ENCODE peak calls at places on chromosomes 12 and 14, in nine cellular contexts. G is body of pancreas; I is stomach; W is AG04450; Q is HCT116; H is naive thymus-derived CD4-positive, alpha-beta T cell; D is upper lobe of right lung; B is PC-9; N is HL-60. X is an unnamed sample.

GRCh38 chr14:61514006-61514830 is 181.1 kb upstream of the HIF1A start:
- DNase-seq in G (no peak), I (no peak), W (no peak), Q (no peak), H (no peak), D (no peak), B (peak), N (no peak), X (no peak)

GRCh38 chr14:105140581-105140980 is 28.0 kb downstream of the JAG2 start:
- DNase-seq in G (no peak), I (no peak), W (no peak), Q (no peak), H (no peak), D (peak), B (no peak), N (no peak), X (no peak)

GRCh38 chr14:85604671-85605070 is 74.7 kb downstream of the FLRT2 start:
- DNase-seq in G (no peak), I (no peak), W (no peak), Q (no peak), H (no peak), D (no peak), B (no peak), N (no peak), X (no peak)

GRCh38 chr14:102805454-102805891 is 28.2 kb downstream of the TRAF3 start:
- DNase-seq in G (no peak), I (no peak), W (no peak), Q (peak), H (no peak), D (no peak), B (no peak), N (no peak), X (no peak)

GRCh38 chr12:34219046-34219770 is 196.9 kb downstream of the ALG10 start:
- DNase-seq in G (no peak), I (no peak), W (no peak), Q (no peak), H (no peak), D (no peak), B (no peak), N (no peak), X (no peak)

GRCh38 chr14:65006251-65006721 is 19.6 kb downstream of the FNTB start:
- DNase-seq in G (no peak), I (no peak), W (no peak), Q (no peak), H (no peak), D (no peak), B (peak), N (no peak), X (no peak)

GRCh38 chr12:47854531-47854930 is 34.8 kb upstream of the HDAC7 start:
- DNase-seq in G (no peak), I (no peak), W (no peak), Q (no peak), H (no peak), D (no peak), B (no peak), N (no peak), X (no peak)

GRCh38 chr12:110941391-110941790 is 21.0 kb upstream of the MYL2 start:
- DNase-seq in G (no peak), I (no peak), W (no peak), Q (no peak), H (no peak), D (peak), B (no peak), N (no peak), X (no peak)

GRCh38 chr12:130826151-130826801 is 12.8 kb downstream of the STX2 start:
- DNase-seq in G (peak), I (no peak), W (peak), Q (no peak), H (peak), D (peak), B (peak), N (peak), X (peak)

GRCh38 chr14:99946652-99947489 is 118.4 kb upstream of the EVL start:
- DNase-seq in G (no peak), I (peak), W (no peak), Q (no peak), H (peak), D (no peak), B (no peak), N (peak), X (no peak)

GRCh38 chr14:92696356-92696755 is 52.1 kb downstream of the LGMN start:
- DNase-seq in G (no peak), I (no peak), W (no peak), Q (no peak), H (no peak), D (peak), B (no peak), N (peak), X (no peak)

GRCh38 chr14:37213016-37213415 is 15.3 kb downstream of the MIPOL1 start:
- DNase-seq in G (no peak), I (no peak), W (no peak), Q (no peak), H (no peak), D (no peak), B (no peak), N (no peak), X (no peak)

GRCh38 chr12:62435337-62436163 is 31.1 kb upstream of the MON2 start:
- DNase-seq in G (peak), I (peak), W (peak), Q (no peak), H (peak), D (peak), B (no peak), N (peak), X (peak)

GRCh38 chr12:56074396-56074795 is 5.6 kb upstream of the ERBB3 start:
- DNase-seq in G (no peak), I (no peak), W (no peak), Q (no peak), H (no peak), D (no peak), B (no peak), N (no peak), X (no peak)

GRCh38 chr12:113476093-113476986 is 4.7 kb upstream of the LHX5 start:
- DNase-seq in G (no peak), I (no peak), W (no peak), Q (no peak), H (no peak), D (no peak), B (no peak), N (no peak), X (no peak)

GRCh38 chr12:68435816-68436215 is 103.7 kb upstream of the MDM1 start:
- DNase-seq in G (no peak), I (no peak), W (peak), Q (no peak), H (no peak), D (no peak), B (peak), N (no peak), X (no peak)

GRCh38 chr12:56486694-56487093 is 1.3 kb downstream of the GLS2 start:
- DNase-seq in G (no peak), I (no peak), W (no peak), Q (no peak), H (no peak), D (no peak), B (no peak), N (no peak), X (no peak)

GRCh38 chr14:91154851-91155625 is 41.2 kb downstream of the DGLUCY start:
- DNase-seq in G (peak), I (peak), W (peak), Q (peak), H (no peak), D (no peak), B (no peak), N (no peak), X (no peak)

GRCh38 chr14:82565825-82566224 is 1032.2 kb upstream of the SEL1L start:
- DNase-seq in G (no peak), I (no peak), W (no peak), Q (no peak), H (no peak), D (no peak), B (no peak), N (no peak), X (no peak)

GRCh38 chr12:75727577-75727976 is 216.2 kb upstream of the KRR1 start:
- DNase-seq in G (no peak), I (no peak), W (no peak), Q (no peak), H (no peak), D (no peak), B (no peak), N (no peak), X (no peak)

GRCh38 chr14:88791629-88792571 is 853 bp downstream of the EML5 start:
- DNase-seq in G (peak), I (peak), W (no peak), Q (no peak), H (no peak), D (peak), B (no peak), N (no peak), X (peak)

GRCh38 chr12:4370265-4370664 is 9.2 kb downstream of the FGF23 start:
- DNase-seq in G (no peak), I (no peak), W (no peak), Q (no peak), H (no peak), D (no peak), B (no peak), N (no peak), X (no peak)

GRCh38 chr12:32828552-32828951 is 68.0 kb downstream of the PKP2 start:
- DNase-seq in G (no peak), I (no peak), W (no peak), Q (no peak), H (no peak), D (no peak), B (no peak), N (no peak), X (no peak)

GRCh38 chr14:84961637-84962036 is 568.3 kb upstream of the FLRT2 start:
- DNase-seq in G (peak), I (no peak), W (no peak), Q (no peak), H (no peak), D (no peak), B (no peak), N (no peak), X (no peak)

GRCh38 chr12:128388461-128388921 is 121.5 kb downstream of the TMEM132C start:
- DNase-seq in G (no peak), I (no peak), W (no peak), Q (no peak), H (no peak), D (no peak), B (no peak), N (no peak), X (no peak)

GRCh38 chr14:41597647-41598046 is 9.0 kb upstream of the LRFN5 start:
- DNase-seq in G (no peak), I (no peak), W (no peak), Q (no peak), H (no peak), D (no peak), B (no peak), N (no peak), X (no peak)

GRCh38 chr14:55138091-55138490 is 9.0 kb downstream of the LGALS3 start:
- DNase-seq in G (no peak), I (no peak), W (no peak), Q (no peak), H (no peak), D (no peak), B (no peak), N (no peak), X (no peak)

GRCh38 chr14:75262641-75263040 is 16.0 kb upstream of the FOS start:
- DNase-seq in G (no peak), I (no peak), W (no peak), Q (no peak), H (no peak), D (no peak), B (no peak), N (no peak), X (no peak)

GRCh38 chr12:132602578-132603239 is 7.7 kb downstream of the LRCOL1 start:
- DNase-seq in G (no peak), I (no peak), W (no peak), Q (no peak), H (no peak), D (no peak), B (no peak), N (no peak), X (peak)

DNA sequence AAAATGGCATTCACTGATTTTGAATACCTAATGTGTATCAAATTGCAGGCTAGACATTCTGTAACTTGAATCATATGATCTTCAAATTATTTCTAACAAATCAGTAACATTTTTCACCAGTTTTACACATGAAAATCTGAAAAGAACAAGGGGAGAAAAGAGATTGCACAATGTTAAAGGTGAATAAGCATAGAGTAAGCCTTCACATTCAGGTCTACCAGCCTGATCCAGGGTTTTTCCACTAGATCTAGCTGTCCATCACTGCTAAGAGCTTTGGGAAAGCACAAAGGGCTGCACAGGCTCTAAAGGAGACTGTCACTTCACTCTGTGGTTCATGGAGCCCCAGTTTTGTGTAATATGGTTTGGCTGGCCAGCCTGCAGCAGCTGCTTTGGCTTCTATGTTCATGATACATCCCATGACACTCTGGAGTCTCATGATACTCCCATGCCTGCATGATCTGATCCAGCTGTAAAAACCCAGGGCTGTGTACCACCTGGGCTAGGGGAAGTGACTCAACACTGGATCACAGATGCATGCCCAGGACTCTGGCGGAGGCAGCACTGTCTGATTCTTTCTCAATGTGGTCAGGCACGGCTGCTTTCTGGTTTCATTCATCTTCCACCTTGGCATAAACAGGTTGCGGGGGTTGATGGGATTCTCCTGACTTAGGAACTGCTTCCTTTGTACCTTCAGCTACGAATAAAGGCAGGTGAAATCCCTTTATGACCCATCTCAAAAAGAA is 859.7 kb downstream of the GALC start:
- DNase-seq in G (no peak), I (no peak), W (peak), Q (no peak), H (no peak), D (no peak), B (no peak), N (no peak), X (no peak)
- H3K27ac ChIP-seq in G (no peak), I (no peak), W (peak), Q (no peak), H (no peak), D (no peak), B (no peak), N (no peak), X (no peak)

GRCh38 chr14:68471964-68472508 is 320.8 kb downstream of the ZFP36L1 start:
- DNase-seq in G (peak), I (no peak), W (no peak), Q (no peak), H (no peak), D (no peak), B (no peak), N (no peak), X (no peak)

GRCh38 chr14:68468437-68469207 is 324.2 kb downstream of the ZFP36L1 start:
- DNase-seq in G (no peak), I (peak), W (no peak), Q (no peak), H (no peak), D (no peak), B (peak), N (no peak), X (no peak)

GRCh38 chr14:68471029-68471963 is 321.6 kb downstream of the ZFP36L1 start:
- DNase-seq in G (peak), I (no peak), W (no peak), Q (no peak), H (no peak), D (no peak), B (no peak), N (no peak), X (no peak)

GRCh38 chr14:68469208-68469713 is 323.6 kb downstream of the ZFP36L1 start:
- DNase-seq in G (no peak), I (peak), W (no peak), Q (no peak), H (no peak), D (no peak), B (peak), N (no peak), X (no peak)

GRCh38 chr14:68470361-68470760 is 322.5 kb downstream of the ZFP36L1 start:
- DNase-seq in G (no peak), I (no peak), W (no peak), Q (no peak), H (no peak), D (no peak), B (no peak), N (no peak), X (no peak)
- H3K27ac ChIP-seq in G (peak), I (no peak), W (no peak), Q (no peak), H (no peak), D (no peak), B (peak), N (no peak), X (no peak)

DNA sequence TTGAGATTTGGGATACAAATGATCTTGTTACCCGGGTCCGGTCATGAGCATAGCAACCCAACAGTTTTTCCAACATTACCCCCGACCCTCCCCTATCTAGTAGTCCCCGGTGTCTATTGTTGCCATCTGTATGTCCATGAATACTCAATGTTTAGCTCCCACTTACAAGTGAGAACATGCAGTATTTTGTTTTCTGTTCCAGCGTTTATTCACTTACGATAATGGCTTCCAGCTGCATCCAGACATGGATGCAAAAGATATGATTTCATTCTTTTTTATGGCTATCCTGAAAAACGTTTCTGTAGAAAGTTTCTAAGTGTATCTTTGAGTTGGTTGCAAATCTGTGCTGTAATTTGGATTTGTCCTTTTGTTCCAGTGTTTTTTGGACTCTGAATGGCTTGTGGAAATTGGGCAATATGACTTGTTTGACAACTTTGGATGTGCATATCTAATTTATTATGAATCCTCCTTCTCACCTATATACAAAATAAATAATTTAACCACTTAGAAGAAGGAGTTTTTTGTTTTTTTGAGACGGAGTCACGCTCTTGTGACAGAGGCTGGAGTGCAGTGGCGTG is 11.8 kb downstream of the SP1 start:
- DNase-seq in G (no peak), I (no peak), W (no peak), Q (no peak), H (no peak), D (no peak), B (no peak), N (no peak), X (no peak)
- H3K27ac ChIP-seq in G (no peak), I (peak), W (no peak), Q (no peak), H (no peak), D (no peak), B (no peak), N (no peak), X (no peak)

DNA sequence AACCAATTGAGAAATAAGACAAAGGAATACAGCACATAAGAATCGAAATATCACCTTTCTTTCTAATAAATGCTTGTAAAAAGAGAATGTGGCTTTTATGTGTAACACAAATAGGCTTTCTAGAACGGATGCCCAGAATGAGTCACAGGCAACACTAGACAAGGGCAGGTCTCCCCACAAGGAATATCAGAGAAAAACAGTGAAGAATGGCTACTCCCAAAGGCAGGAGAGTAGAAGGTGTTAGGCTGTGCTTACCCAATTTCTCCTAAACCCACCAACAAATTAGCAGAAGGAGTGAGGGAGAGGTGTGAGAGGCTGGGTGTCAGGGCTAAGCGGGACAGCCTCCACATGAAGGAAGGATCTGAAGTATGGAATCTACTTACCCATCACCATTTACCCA is 55.2 kb downstream of the GALNT4 start:
- DNase-seq in G (no peak), I (no peak), W (no peak), Q (no peak), H (no peak), D (no peak), B (no peak), N (no peak), X (no peak)
- H3K27ac ChIP-seq in G (no peak), I (peak), W (no peak), Q (no peak), H (peak), D (no peak), B (no peak), N (no peak), X (no peak)

GRCh38 chr14:71050227-71050823 is 143.1 kb downstream of the PCNX1 start:
- DNase-seq in G (no peak), I (no peak), W (no peak), Q (no peak), H (no peak), D (no peak), B (no peak), N (no peak), X (no peak)
- H3K27ac ChIP-seq in G (no peak), I (no peak), W (no peak), Q (no peak), H (no peak), D (no peak), B (no peak), N (no peak), X (no peak)

GRCh38 chr12:123046431-123046830 is 66.0 kb downstream of the ARL6IP4 start:
- DNase-seq in G (no peak), I (no peak), W (no peak), Q (no peak), H (no peak), D (no peak), B (no peak), N (no peak), X (no peak)
- H3K27ac ChIP-seq in G (no peak), I (peak), W (no peak), Q (no peak), H (no peak), D (no peak), B (no peak), N (no peak), X (no peak)

DNA sequence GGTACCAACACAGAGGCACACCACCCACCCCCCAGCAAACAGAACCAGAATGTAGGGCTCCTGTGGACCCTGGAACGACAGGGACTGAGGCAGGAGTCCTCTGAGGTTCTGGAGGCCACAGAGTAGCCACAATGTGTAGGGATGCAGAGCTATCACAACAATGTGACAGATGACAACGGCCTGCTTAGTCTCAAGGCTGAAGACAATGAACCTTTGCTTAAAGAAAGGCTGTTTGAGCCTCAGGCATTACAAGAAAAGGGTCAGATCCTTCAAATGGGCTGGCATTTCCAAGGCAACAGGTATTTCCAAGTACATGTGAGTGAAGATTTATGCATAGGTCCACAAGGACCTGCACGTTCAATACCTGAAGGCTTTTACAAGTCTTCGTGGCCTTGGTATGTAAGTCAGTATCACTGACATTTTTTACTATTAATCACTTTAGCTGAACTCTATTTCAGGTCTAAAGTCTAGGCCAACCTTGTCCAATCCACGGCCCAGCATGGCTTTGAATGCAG is 62.0 kb downstream of the TMCC3 start:
- DNase-seq in G (no peak), I (no peak), W (no peak), Q (no peak), H (no peak), D (no peak), B (no peak), N (no peak), X (no peak)
- H3K27ac ChIP-seq in G (no peak), I (peak), W (no peak), Q (no peak), H (no peak), D (no peak), B (no peak), N (no peak), X (peak)

X was measured in lower lobe of right lung.